ENCODE peak calls at places on chromosomes 13 and 19, in seven cellular contexts. M is nephron progenitor cell, P is neural crest cell, J is OCI-LY7, K is osteocyte, D is transverse colon, V is progenitor cell of endocrine pancreas. B is an unnamed sample.
A peak's percentile ranks its signal among the peaks of the same experiment; 100 is the strongest.

GRCh38 chr13:43227721-43228120 is 204.3 kb downstream of the DNAJC15 start:
- DNase-seq in M (no peak), P (no peak), J (no peak), K (no peak), D (no peak), V (no peak), B (no peak)

GRCh38 chr19:35347171-35347929 is at the start of gene FFAR1:
- DNase-seq in M (no peak), P (no peak), J (peak; percentile 89), K (peak; percentile 44), D (peak; percentile 40), V (no peak), B (peak; percentile 80)

GRCh38 chr13:20102776-20103175 is 58.1 kb downstream of the GJA3 start:
- DNase-seq in M (no peak), P (no peak), J (no peak), K (no peak), D (no peak), V (no peak), B (no peak)

GRCh38 chr13:44726214-44726613 is 150.1 kb upstream of the TSC22D1 start:
- DNase-seq in M (no peak), P (no peak), J (no peak), K (no peak), D (no peak), V (no peak), B (no peak)

GRCh38 chr19:58304748-58305064 is 471 bp upstream of the ERVK3-1 start:
- DNase-seq in M (no peak), P (no peak), J (no peak), K (no peak), D (no peak), V (no peak), B (no peak)

GRCh38 chr13:28650284-28650683 is 8.6 kb upstream of the POMP start:
- DNase-seq in M (no peak), P (no peak), J (no peak), K (no peak), D (no peak), V (no peak), B (no peak)

GRCh38 chr13:32734511-32734910 is 148.3 kb downstream of the PDS5B start:
- DNase-seq in M (no peak), P (no peak), J (no peak), K (no peak), D (no peak), V (no peak), B (no peak)

GRCh38 chr13:28022848-28023518 is 34.5 kb upstream of the URAD start:
- DNase-seq in M (peak; percentile 10), P (peak; percentile 1), J (no peak), K (no peak), D (no peak), V (no peak), B (no peak)

GRCh38 chr13:99486996-99487395 is 14.3 kb upstream of the TM9SF2 start:
- DNase-seq in M (no peak), P (no peak), J (no peak), K (no peak), D (no peak), V (no peak), B (no peak)

GRCh38 chr19:39997595-39998216 is 846 bp downstream of the ZNF546 start:
- DNase-seq in M (no peak), P (no peak), J (no peak), K (no peak), D (no peak), V (no peak), B (peak; percentile 25)

GRCh38 chr13:34430294-34430693 is 511.8 kb upstream of the NBEA start:
- DNase-seq in M (no peak), P (no peak), J (no peak), K (no peak), D (no peak), V (no peak), B (no peak)

GRCh38 chr13:114078501-114079451 is 53.6 kb downstream of the RASA3 start:
- DNase-seq in M (no peak), P (no peak), J (no peak), K (no peak), D (peak; percentile 63), V (no peak), B (no peak)

GRCh38 chr13:99922631-99923404 is 48.7 kb downstream of the ZIC5 start:
- DNase-seq in M (no peak), P (no peak), J (no peak), K (no peak), D (peak; percentile 83), V (no peak), B (no peak)

GRCh38 chr13:26436914-26437313 is 120.6 kb upstream of the WASF3 start:
- DNase-seq in M (no peak), P (no peak), J (no peak), K (no peak), D (no peak), V (no peak), B (no peak)

GRCh38 chr13:30829145-30829544 is 76.9 kb upstream of the MEDAG start:
- DNase-seq in M (no peak), P (no peak), J (no peak), K (no peak), D (no peak), V (no peak), B (no peak)

GRCh38 chr13:25862156-25862555 is 189.7 kb downstream of the SHISA2 start:
- DNase-seq in M (no peak), P (no peak), J (no peak), K (no peak), D (no peak), V (no peak), B (no peak)

GRCh38 chr13:51698352-51698751 is 105.6 kb downstream of the DHRS12 start:
- DNase-seq in M (no peak), P (no peak), J (no peak), K (no peak), D (no peak), V (no peak), B (no peak)
- TF ChIP-seq CTCF in M (no peak), P (no peak), J (no peak), K (no peak), D (no peak), V (no peak), B (no peak)

DNA sequence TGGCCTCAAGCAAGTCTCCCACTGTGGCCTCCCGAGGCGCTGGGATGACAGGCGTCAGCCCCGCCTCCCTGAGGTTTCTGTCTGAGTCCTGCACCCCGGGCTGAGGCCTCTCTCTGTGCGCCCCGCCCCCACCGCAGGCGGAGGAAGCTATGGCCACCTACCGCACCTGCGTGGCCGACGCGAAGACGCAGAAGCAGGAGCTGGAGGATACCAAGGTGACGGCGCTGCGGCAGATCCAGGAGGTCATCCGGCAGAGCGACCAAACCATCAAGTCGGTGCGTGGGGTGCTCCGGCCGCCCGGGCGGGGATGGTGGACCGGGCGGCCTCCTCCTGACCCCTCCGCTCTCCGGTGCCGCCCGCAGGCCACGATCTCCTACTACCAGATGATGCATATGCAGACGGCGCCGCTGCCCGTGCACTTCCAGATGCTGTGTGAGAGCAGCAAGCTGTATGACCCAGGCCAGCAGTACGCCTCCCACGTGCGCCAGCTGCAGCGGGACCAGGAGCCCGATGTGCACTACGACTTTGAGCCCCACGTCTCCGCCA is 12.7 kb downstream of the ARHGAP45 start:
- DNase-seq in M (no peak), P (no peak), J (no peak), K (no peak), D (peak; percentile 45), V (no peak), B (no peak)
- TF ChIP-seq CTCF in M (no peak), P (no peak), J (no peak), K (no peak), D (no peak), V (no peak), B (no peak)

DNA sequence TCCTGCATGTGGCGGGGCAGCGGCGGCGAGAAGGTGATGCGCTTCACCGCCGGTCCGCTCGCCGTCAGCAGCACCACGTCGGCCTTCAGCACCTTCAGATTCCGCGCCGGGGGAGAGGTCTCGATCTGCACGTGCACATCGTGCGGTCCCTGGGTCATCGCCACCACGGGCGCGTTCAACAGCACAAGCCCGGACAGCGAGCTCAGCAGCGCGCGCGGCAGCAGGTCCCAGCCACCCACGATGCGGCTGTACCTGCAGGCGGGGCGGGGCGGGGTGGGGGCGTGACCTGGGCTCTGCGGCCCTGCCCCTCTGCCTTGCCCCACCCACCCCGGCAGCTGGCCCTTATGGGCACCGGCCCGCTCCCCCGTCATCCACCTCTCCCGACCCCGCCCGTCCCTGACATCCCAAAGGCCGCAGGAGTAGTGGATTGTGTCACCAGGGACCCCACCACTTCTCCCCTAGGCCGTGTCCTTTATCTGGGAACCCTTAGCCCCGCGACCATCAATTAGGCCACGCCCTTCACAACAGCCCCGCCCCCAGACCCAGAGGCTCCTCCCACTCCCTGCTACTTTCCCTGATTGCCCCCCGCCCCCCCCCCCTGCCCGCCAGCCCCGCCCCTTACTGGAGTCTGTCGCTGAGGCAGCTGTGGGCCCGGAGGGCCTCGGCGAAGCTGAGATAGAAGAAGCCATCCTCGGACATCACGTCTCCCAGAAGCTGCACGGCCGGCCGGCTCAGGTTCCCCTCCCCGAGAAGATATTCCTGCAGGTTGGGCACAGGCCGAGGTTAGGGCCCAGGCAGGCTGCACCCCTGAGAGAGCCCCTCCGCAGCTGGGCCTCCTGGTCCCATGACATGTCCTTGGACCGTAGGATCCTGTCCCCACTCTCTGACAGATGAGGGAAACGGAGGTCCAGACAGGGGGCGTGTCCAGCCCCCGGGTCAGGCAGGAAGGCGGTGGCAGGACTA is 6.1 kb downstream of the IL4I1 start:
- DNase-seq in M (peak; percentile 85), P (peak; percentile 46), J (peak; percentile 77), K (no peak), D (peak; percentile 67), V (no peak), B (peak; percentile 85)
- TF ChIP-seq CTCF in M (peak; percentile 24), P (peak; percentile 8), J (peak; percentile 39), K (peak; percentile 1), D (peak; percentile 40), V (peak; percentile 5), B (no peak)

GRCh38 chr19:19404879-19405860 is at the start of gene GATAD2A:
- DNase-seq in M (peak; percentile 93), P (peak; percentile 91), J (peak; percentile 90), K (peak; percentile 97), D (peak; percentile 96), V (peak; percentile 88), B (peak; percentile 96)

GRCh38 chr19:19409235-19410030 is 4.0 kb downstream of the GATAD2A start:
- DNase-seq in M (no peak), P (no peak), J (no peak), K (no peak), D (no peak), V (no peak), B (no peak)

GRCh38 chr19:19405919-19406877 is 723 bp downstream of the GATAD2A start:
- DNase-seq in M (peak; percentile 76), P (peak; percentile 51), J (peak; percentile 52), K (no peak), D (peak; percentile 57), V (peak; percentile 38), B (peak; percentile 58)

GRCh38 chr19:19407640-19407933 is 2.1 kb downstream of the GATAD2A start:
- DNase-seq in M (no peak), P (no peak), J (peak; percentile 16), K (no peak), D (no peak), V (no peak), B (no peak)

DNA sequence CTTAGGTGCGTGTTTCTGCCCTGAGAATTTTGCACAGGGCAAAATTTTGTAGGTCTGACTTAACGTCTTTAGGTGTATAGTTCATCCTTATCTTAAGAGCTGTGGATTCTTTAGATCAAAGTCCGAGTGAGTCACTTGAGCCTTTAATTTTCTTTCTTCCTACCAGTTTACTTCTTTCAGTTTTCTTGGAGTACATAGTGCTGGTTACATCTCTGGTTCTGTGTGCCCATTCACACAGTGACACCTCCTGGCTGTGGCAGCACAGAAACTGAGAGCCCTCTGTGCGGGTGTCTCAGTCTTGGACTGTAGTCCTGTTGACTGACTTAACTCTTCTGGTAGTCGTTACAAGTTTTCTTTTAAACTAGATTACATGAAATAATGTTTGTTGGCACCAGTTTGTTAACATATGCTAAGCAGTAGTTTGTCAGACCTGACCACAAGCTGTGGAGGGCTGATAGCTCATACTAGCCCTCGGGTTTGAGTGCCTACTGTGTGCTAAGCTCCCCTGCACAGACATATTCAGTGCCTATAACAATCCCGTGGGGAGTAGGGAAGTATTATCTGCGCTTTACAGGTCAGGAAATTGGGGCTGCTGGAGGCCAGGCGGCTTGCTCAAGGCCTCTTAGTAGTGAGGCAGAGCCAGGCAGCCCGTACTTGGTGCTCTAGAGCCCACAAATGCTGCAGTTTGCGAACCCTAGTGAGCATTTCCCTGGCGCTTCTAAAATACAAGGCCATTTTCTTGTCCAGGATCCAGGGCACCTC is 1.6 kb downstream of the GATAD2A start:
- DNase-seq in M (no peak), P (no peak), J (peak; percentile 73), K (no peak), D (peak; percentile 74), V (no peak), B (no peak)
- TF ChIP-seq CTCF in M (no peak), P (no peak), J (peak; percentile 83), K (peak; percentile 58), D (peak; percentile 59), V (no peak), B (peak; percentile 32)

B was measured in GM13976.